ENCODE peak calls at places on chromosome 11, in four cellular contexts. C, K, P and D are unnamed samples.

GRCh38 chr11:47078751-47079524 is 97.7 kb downstream of the ARFGAP2 start:
- DNase-seq in C (no peak), P (no peak), K (no peak), D (no peak)

GRCh38 chr11:114790910-114791309 is 112.6 kb downstream of the NXPE2 start:
- DNase-seq in C (no peak), P (no peak), K (no peak), D (no peak)

GRCh38 chr11:92969634-92970347 is at the start of gene MTNR1B:
- DNase-seq in C (no peak), P (no peak), K (no peak), D (no peak)

GRCh38 chr11:1559103-1559951 is 12.7 kb downstream of the DUSP8 start:
- DNase-seq in P (peak), K (peak), C (no peak), D (peak)

GRCh38 chr11:36449566-36450390 is 60.3 kb downstream of the TRAF6 start:
- DNase-seq in P (no peak), K (no peak), C (no peak), D (peak)

GRCh38 chr11:109808569-109808968 is 284.6 kb upstream of the ZC3H12C start:
- DNase-seq in P (no peak), K (no peak), C (no peak), D (no peak)

GRCh38 chr11:88312665-88313064 is 24.9 kb downstream of the CTSC start:
- DNase-seq in P (no peak), C (no peak), K (no peak), D (no peak)

GRCh38 chr11:28086569-28086968 is 21.4 kb downstream of the KIF18A start:
- DNase-seq in P (no peak), K (no peak), C (no peak), D (no peak)

GRCh38 chr11:124892750-124893454 is 4.8 kb downstream of the ROBO4 start:
- DNase-seq in P (peak), K (no peak), C (no peak), D (no peak)

GRCh38 chr11:112157274-112157766 is 6.6 kb downstream of the IL18 start:
- DNase-seq in K (no peak), P (no peak), C (no peak), D (no peak)

GRCh38 chr11:1049431-1049891 is 12.9 kb upstream of the MUC6 start:
- DNase-seq in K (peak), P (no peak), C (peak), D (peak)

GRCh38 chr11:126194121-126194543 is 17.3 kb downstream of the RPUSD4 start:
- DNase-seq in K (peak), P (peak), C (peak), D (peak)

GRCh38 chr11:37811349-37811748 is 1213.3 kb upstream of the RAG2 start:
- DNase-seq in C (no peak), P (no peak), K (no peak), D (no peak)

GRCh38 chr11:110951041-110951440 is 238.8 kb upstream of the ARHGAP20 start:
- DNase-seq in P (no peak), K (no peak), C (no peak), D (no peak)

GRCh38 chr11:2700415-2701211 is 819 bp upstream of the KCNQ1OT1 start:
- DNase-seq in C (no peak), K (peak), P (peak), D (peak)

GRCh38 chr11:83449338-83449913 is 163.3 kb upstream of the CCDC90B start:
- DNase-seq in C (no peak), K (no peak), P (no peak), D (no peak)

GRCh38 chr11:125593113-125593761 is 585 bp downstream of the STT3A start:
- DNase-seq in P (no peak), C (no peak), K (peak), D (peak)

GRCh38 chr11:121892863-121893262 is 223.2 kb downstream of the BLID start:
- DNase-seq in K (no peak), C (no peak), P (no peak), D (no peak)

GRCh38 chr11:62614275-62614674 is 1.2 kb downstream of the ROM1 start:
- DNase-seq in K (no peak), C (no peak), P (no peak), D (no peak)

GRCh38 chr11:125494033-125494364 is 2.1 kb downstream of the FEZ1 start:
- DNase-seq in P (no peak), K (no peak), C (no peak), D (no peak)

GRCh38 chr11:121810291-121810690 is 305.7 kb downstream of the BLID start:
- DNase-seq in P (no peak), C (no peak), K (no peak), D (no peak)